ENCODE peak calls at places on chromosome 22, in seven cellular contexts. S is NCI-H1694 treated with DMSO at 0.1 percent for 48 hours; H is stimulated activated CD4-positive, alpha-beta T cell treated with anti-CD3 and anti-CD28 coated beads, Interleukin-2, amount 100 ng/mL, for 48 hours; D is naive thymus-derived CD4-positive, alpha-beta T cell; M is glutamatergic neuron; C is thoracic aorta; Z is AG09319. V is an unnamed sample.

GRCh38 chr22:42229455-42230149 is 40.9 kb downstream of the TCF20 start:
- DNase-seq in H (no peak), Z (peak; percentile 20), D (no peak), C (no peak), S (no peak), M (no peak), V (no peak)

GRCh38 chr22:45429424-45429823 is 15.9 kb downstream of the RIBC2 start:
- DNase-seq in H (no peak), S (no peak), M (no peak), D (no peak), C (no peak), Z (no peak), V (no peak)

GRCh38 chr22:40216041-40216756 is 38.5 kb downstream of the TNRC6B start:
- DNase-seq in Z (no peak), H (no peak), C (no peak), D (no peak), S (no peak), M (no peak), V (no peak)

GRCh38 chr22:39482768-39483167 is 19.3 kb upstream of the MIEF1 start:
- DNase-seq in D (no peak), H (no peak), S (no peak), M (peak; percentile 55), C (no peak), Z (no peak), V (no peak)

GRCh38 chr22:42083119-42083518 is 3.6 kb downstream of the SMDT1 start:
- DNase-seq in H (no peak), D (no peak), S (no peak), Z (no peak), C (no peak), M (no peak), V (no peak)

GRCh38 chr22:45757068-45757467 is 85.4 kb downstream of the ATXN10 start:
- DNase-seq in M (no peak), H (no peak), D (no peak), C (no peak), Z (peak; percentile 31), S (no peak), V (peak; percentile 83)

GRCh38 chr22:47059701-47060161 is 297.3 kb downstream of the TBC1D22A start:
- DNase-seq in Z (no peak), M (no peak), C (no peak), D (no peak), S (peak; percentile 94), H (no peak), V (no peak)

GRCh38 chr22:46148885-46149492 is 1.3 kb upstream of the PPARA start:
- DNase-seq in C (no peak), H (no peak), Z (no peak), M (no peak), D (peak; percentile 38), S (no peak), V (no peak)

GRCh38 chr22:30279932-30280331 is 9.4 kb downstream of the CASTOR1 start:
- DNase-seq in C (no peak), Z (no peak), S (no peak), D (no peak), M (no peak), H (no peak), V (no peak)

GRCh38 chr22:38189104-38189503 is 7.5 kb upstream of the PLA2G6 start:
- DNase-seq in D (no peak), C (no peak), Z (no peak), M (no peak), H (no peak), S (no peak), V (no peak)

GRCh38 chr22:37442537-37442936 is 15.3 kb upstream of the ELFN2 start:
- DNase-seq in D (no peak), H (no peak), C (no peak), S (no peak), M (no peak), Z (no peak), V (no peak)

GRCh38 chr22:24489011-24489410 is 6.1 kb upstream of the UPB1 start:
- DNase-seq in H (no peak), S (no peak), Z (no peak), D (no peak), C (no peak), M (no peak), V (no peak)

GRCh38 chr22:25747245-25747944 is 5.4 kb downstream of the MYO18B start:
- DNase-seq in C (peak; percentile 85), H (no peak), Z (peak; percentile 81), S (no peak), M (no peak), D (no peak), V (no peak)

GRCh38 chr22:34858026-34858425 is 207.9 kb upstream of the ISX start:
- DNase-seq in H (no peak), D (no peak), M (no peak), C (no peak), S (no peak), Z (no peak), V (no peak)

GRCh38 chr22:49975543-49976389 is 15.2 kb downstream of the PIM3 start:
- DNase-seq in Z (no peak), H (no peak), C (peak; percentile 1), M (peak; percentile 36), D (no peak), S (no peak), V (peak; percentile 42)

GRCh38 chr22:44382461-44383038 is 69.8 kb upstream of the SHISAL1 start:
- DNase-seq in Z (no peak), S (no peak), H (no peak), D (no peak), M (peak; percentile 27), C (no peak), V (no peak)